ENCODE peak calls at places on chromosomes 4 and X, in nine cellular contexts. E is AG04449; G is naive B cell; Y is activated CD4-positive, CD25-positive, alpha-beta regulatory T cell treated with anti-CD3 and anti-CD28 coated beads, Interleukin-2, amount 50 U/mL, for 72 hours; X is tibial nerve; S is activated CD4-positive, alpha-beta T cell treated with anti-CD3 and anti-CD28 coated beads for 1 hour; M is endothelial cell of umbilical vein; P is EL; U is HFFc6. T is an unnamed sample.

GRCh38 chr4:158783775-158784174 is 14.9 kb downstream of the FNIP2 start:
- DNase-seq in E (no peak), G (no peak), Y (no peak), X (no peak), S (no peak), M (peak; percentile 69), P (peak; percentile 73), U (peak; percentile 52), T (peak; percentile 26)

GRCh38 chrX:17403231-17403691 is 28.3 kb downstream of the NHS start:
- DNase-seq in E (no peak), G (no peak), Y (no peak), X (no peak), S (no peak), M (no peak), P (no peak), U (no peak), T (no peak)

GRCh38 chr4:182089326-182089725 is 153.9 kb upstream of the TENM3 start:
- DNase-seq in E (no peak), G (no peak), Y (no peak), X (no peak), S (no peak), M (no peak), P (no peak), U (no peak), T (no peak)

GRCh38 chr4:17497890-17498523 is 13.9 kb downstream of the QDPR start:
- DNase-seq in E (no peak), G (no peak), Y (no peak), X (no peak), S (no peak), M (no peak), P (no peak), U (no peak), T (no peak)

GRCh38 chr4:70895405-70895804 is 6.8 kb upstream of the MOB1B start:
- DNase-seq in E (no peak), G (no peak), Y (no peak), X (no peak), S (no peak), M (no peak), P (no peak), U (peak; percentile 69), T (no peak)

GRCh38 chr4:86653237-86653865 is 59.2 kb downstream of the PTPN13 start:
- DNase-seq in E (no peak), G (no peak), Y (no peak), X (no peak), S (no peak), M (peak; percentile 21), P (no peak), U (no peak), T (peak; percentile 1)

GRCh38 chrX:110116066-110116465 is 113.2 kb downstream of the TMEM164 start:
- DNase-seq in E (no peak), G (no peak), Y (no peak), X (no peak), S (no peak), M (no peak), P (no peak), U (no peak), T (no peak)

GRCh38 chr4:141179474-141180026 is 41.1 kb upstream of the ZNF330 start:
- DNase-seq in E (no peak), G (no peak), Y (no peak), X (no peak), S (no peak), M (no peak), P (no peak), U (no peak), T (no peak)

GRCh38 chrX:31266172-31267076 is 194.6 kb upstream of the FTHL17 start:
- DNase-seq in E (no peak), G (peak; percentile 32), Y (peak; percentile 31), X (no peak), S (no peak), M (peak; percentile 53), P (peak; percentile 47), U (no peak), T (no peak)

GRCh38 chrX:107146670-107147069 is 28.0 kb upstream of the RBM41 start:
- DNase-seq in E (no peak), G (no peak), Y (no peak), X (no peak), S (no peak), M (no peak), P (peak; percentile 0), U (no peak), T (no peak)

GRCh38 chr4:108192056-108192455 is 23.3 kb upstream of the LEF1 start:
- DNase-seq in E (no peak), G (no peak), Y (no peak), X (no peak), S (no peak), M (no peak), P (no peak), U (no peak), T (no peak)

GRCh38 chr4:86960557-86960959 is 25.7 kb downstream of the AFF1 start:
- DNase-seq in E (no peak), G (no peak), Y (no peak), X (no peak), S (no peak), M (no peak), P (no peak), U (peak; percentile 38), T (no peak)

GRCh38 chrX:5236096-5236495 is 992.6 kb downstream of the NLGN4X start:
- DNase-seq in E (no peak), G (no peak), Y (no peak), X (no peak), S (no peak), M (no peak), P (no peak), U (no peak), T (no peak)

GRCh38 chrX:72268601-72269365 is 8.3 kb downstream of the RPS4X start:
- DNase-seq in E (peak; percentile 37), G (no peak), Y (no peak), X (no peak), S (no peak), M (no peak), P (peak; percentile 34), U (peak; percentile 36), T (no peak)